ENCODE peak calls at places on chromosome 10, in nine cellular contexts. B is NCI-H1092 treated with DMSO at 0.1 percent for 48 hours; L is frontal cortex; R is neural progenitor cell; Z is naive thymus-derived CD8-positive, alpha-beta T cell; D is EH; V is stimulated activated CD4-positive, alpha-beta T cell treated with anti-CD3 and anti-CD28 coated beads, Interleukin-15, amount 100 ng/mL, for 1 hour; M is CD4-positive, alpha-beta T cell; C is OCI-M1. X is an unnamed sample.

GRCh38 chr10:85105614-85106013 is 777.2 kb downstream of the CCSER2 start:
- DNase-seq in B (no peak), L (no peak), R (peak), Z (no peak), D (no peak), V (no peak), M (no peak), C (peak), X (peak)

GRCh38 chr10:76192694-76193304 is 761.4 kb downstream of the LRMDA start:
- DNase-seq in B (no peak), L (no peak), R (no peak), Z (no peak), D (no peak), V (no peak), M (no peak), C (no peak), X (no peak)

GRCh38 chr10:121608669-121609190 is 10.5 kb upstream of the FGFR2 start:
- DNase-seq in B (peak), L (peak), R (peak), Z (no peak), D (peak), V (no peak), M (no peak), C (no peak), X (peak)

GRCh38 chr10:118911361-118911760 is 118.2 kb upstream of the NANOS1 start:
- DNase-seq in B (no peak), L (no peak), R (no peak), Z (no peak), D (peak), V (no peak), M (no peak), C (peak), X (no peak)

GRCh38 chr10:36650274-36650673 is 475.1 kb upstream of the ANKRD30A start:
- DNase-seq in B (no peak), L (no peak), R (no peak), Z (no peak), D (no peak), V (no peak), M (no peak), C (no peak), X (no peak)

GRCh38 chr10:111128331-111129167 is 51.7 kb downstream of the ADRA2A start:
- DNase-seq in B (no peak), L (no peak), R (no peak), Z (no peak), D (peak), V (no peak), M (no peak), C (peak), X (peak)

GRCh38 chr10:44337081-44337480 is 47.8 kb downstream of the CXCL12 start:
- DNase-seq in B (no peak), L (no peak), R (no peak), Z (no peak), D (no peak), V (no peak), M (no peak), C (no peak), X (no peak)

GRCh38 chr10:116164291-116164690 is 108.7 kb downstream of the GFRA1 start:
- DNase-seq in B (no peak), L (peak), R (no peak), Z (no peak), D (no peak), V (no peak), M (no peak), C (no peak), X (no peak)

GRCh38 chr10:88682491-88682890 is 18.2 kb downstream of the LIPF start:
- DNase-seq in B (no peak), L (no peak), R (no peak), Z (no peak), D (no peak), V (no peak), M (no peak), C (no peak), X (no peak)

GRCh38 chr10:36256905-36257304 is 614.8 kb upstream of the FZD8 start:
- DNase-seq in B (no peak), L (no peak), R (no peak), Z (no peak), D (peak), V (no peak), M (no peak), C (no peak), X (no peak)

GRCh38 chr10:43702213-43702935 is 53.7 kb upstream of the ZNF32 start:
- DNase-seq in B (no peak), L (no peak), R (no peak), Z (no peak), D (no peak), V (no peak), M (no peak), C (no peak), X (no peak)

GRCh38 chr10:97011397-97011796 is 174.4 kb downstream of the SLIT1 start:
- DNase-seq in B (no peak), L (no peak), R (no peak), Z (no peak), D (no peak), V (no peak), M (no peak), C (no peak), X (peak)

GRCh38 chr10:43857206-43857952 is 208.7 kb upstream of the ZNF32 start:
- DNase-seq in B (no peak), L (no peak), R (no peak), Z (no peak), D (peak), V (no peak), M (no peak), C (peak), X (no peak)

GRCh38 chr10:35449944-35450343 is 113.6 kb downstream of the CCNY start:
- DNase-seq in B (no peak), L (no peak), R (no peak), Z (no peak), D (no peak), V (no peak), M (no peak), C (peak), X (no peak)

GRCh38 chr10:12587408-12587807 is 238.1 kb downstream of the CAMK1D start:
- DNase-seq in B (peak), L (no peak), R (no peak), Z (no peak), D (no peak), V (no peak), M (no peak), C (no peak), X (no peak)

GRCh38 chr10:10677479-10677878 is 340.2 kb upstream of the CELF2 start:
- DNase-seq in B (peak), L (no peak), R (peak), Z (no peak), D (peak), V (no peak), M (no peak), C (peak), X (peak)

GRCh38 chr10:76902949-76903348 is 734.7 kb downstream of the KCNMA1 start:
- DNase-seq in B (no peak), L (no peak), R (peak), Z (no peak), D (no peak), V (no peak), M (no peak), C (peak), X (peak)

GRCh38 chr10:69068549-69068948 is 19.4 kb upstream of the SRGN start:
- DNase-seq in B (no peak), L (no peak), R (no peak), Z (no peak), D (no peak), V (no peak), M (no peak), C (no peak), X (no peak)

GRCh38 chr10:74909665-74910064 is 83.3 kb downstream of the KAT6B start:
- DNase-seq in B (no peak), L (no peak), R (no peak), Z (no peak), D (peak), V (no peak), M (no peak), C (no peak), X (no peak)

GRCh38 chr10:79348640-79348988 is 1.3 kb downstream of the PPIF start:
- DNase-seq in B (no peak), L (no peak), R (no peak), Z (no peak), D (no peak), V (no peak), M (no peak), C (peak), X (no peak)

GRCh38 chr10:27192284-27192683 is 37.1 kb downstream of the MASTL start:
- DNase-seq in B (no peak), L (no peak), R (no peak), Z (no peak), D (peak), V (no peak), M (no peak), C (peak), X (no peak)

GRCh38 chr10:71084818-71085126 is 127.6 kb upstream of the UNC5B start:
- DNase-seq in B (no peak), L (no peak), R (no peak), Z (no peak), D (no peak), V (no peak), M (no peak), C (no peak), X (no peak)

GRCh38 chr10:102781921-102782542 is 38.3 kb downstream of the WBP1L start:
- DNase-seq in B (no peak), L (no peak), R (no peak), Z (no peak), D (peak), V (no peak), M (no peak), C (no peak), X (no peak)

GRCh38 chr10:113104071-113104470 is 154.0 kb downstream of the TCF7L2 start:
- DNase-seq in B (no peak), L (no peak), R (no peak), Z (no peak), D (peak), V (no peak), M (no peak), C (no peak), X (no peak)

GRCh38 chr10:21336476-21337170 is 188.9 kb downstream of the SKIDA1 start:
- DNase-seq in B (no peak), L (no peak), R (peak), Z (no peak), D (peak), V (no peak), M (no peak), C (peak), X (peak)

GRCh38 chr10:131978851-131979250 is 2.9 kb downstream of the BNIP3 start:
- DNase-seq in B (no peak), L (no peak), R (no peak), Z (no peak), D (no peak), V (no peak), M (no peak), C (no peak), X (no peak)

GRCh38 chr10:119653209-119653608 is 2.0 kb downstream of the BAG3 start:
- DNase-seq in B (no peak), L (no peak), R (no peak), Z (peak), D (no peak), V (no peak), M (no peak), C (no peak), X (no peak)

GRCh38 chr10:29714096-29714874 is 79.5 kb upstream of the SVIL start:
- DNase-seq in B (no peak), L (no peak), R (no peak), Z (no peak), D (peak), V (no peak), M (no peak), C (peak), X (no peak)

GRCh38 chr10:79904671-79905321 is 44.1 kb downstream of the SFTPD start:
- DNase-seq in B (peak), L (no peak), R (peak), Z (peak), D (peak), V (no peak), M (peak), C (peak), X (peak)

GRCh38 chr10:1515780-1516491 is 221.4 kb downstream of the ADARB2 start:
- DNase-seq in B (no peak), L (no peak), R (no peak), Z (no peak), D (no peak), V (no peak), M (no peak), C (no peak), X (no peak)

GRCh38 chr10:132185601-132186487 is 904 bp upstream of the DPYSL4 start:
- DNase-seq in B (no peak), L (no peak), R (peak), Z (peak), D (peak), V (peak), M (peak), C (no peak), X (peak)

X was measured in H9.